ENCODE peak calls at places on chromosomes 12 and 14, in six cellular contexts. Q, L, K, W, N and H are unnamed samples.

GRCh38 chr12:54734196-54734950 is 86.2 kb upstream of the DCD start:
- DNase-seq in K (no peak), N (no peak), Q (no peak), W (no peak), L (no peak), H (no peak)

GRCh38 chr12:118850244-118850825 is 131.0 kb upstream of the SRRM4 start:
- DNase-seq in W (no peak), K (no peak), N (no peak), L (no peak), Q (no peak), H (no peak)

GRCh38 chr12:131862994-131863710 is 31.3 kb upstream of the ULK1 start:
- DNase-seq in Q (no peak), L (no peak), K (no peak), N (no peak), W (peak), H (no peak)

GRCh38 chr14:54606178-54606577 is 39.2 kb downstream of the SAMD4A start:
- DNase-seq in Q (no peak), K (no peak), L (peak), N (no peak), W (peak), H (no peak)

GRCh38 chr14:73426877-73427276 is 31.5 kb downstream of the NUMB start:
- DNase-seq in Q (no peak), L (no peak), K (no peak), N (no peak), W (peak), H (no peak)

GRCh38 chr12:124752437-124753229 is 111.0 kb downstream of the SCARB1 start:
- DNase-seq in L (no peak), W (peak), K (no peak), N (no peak), Q (no peak), H (no peak)

GRCh38 chr14:63707216-63707615 is 20.6 kb downstream of the SGPP1 start:
- DNase-seq in W (no peak), Q (no peak), N (no peak), L (no peak), K (no peak), H (no peak)

GRCh38 chr14:66284346-66284745 is 201.8 kb upstream of the CCDC196 start:
- DNase-seq in N (no peak), L (no peak), W (no peak), K (no peak), Q (no peak), H (no peak)

GRCh38 chr12:99418379-99418778 is 229.2 kb upstream of the GARIN6 start:
- DNase-seq in Q (no peak), W (no peak), L (no peak), K (no peak), N (no peak), H (no peak)

GRCh38 chr12:30026621-30027234 is 243.0 kb upstream of the TMTC1 start:
- DNase-seq in N (no peak), K (no peak), W (peak), Q (no peak), L (no peak), H (no peak)

GRCh38 chr12:94266390-94266789 is 118.0 kb downstream of the PLXNC1 start:
- DNase-seq in L (no peak), N (no peak), Q (no peak), W (peak), K (no peak), H (no peak)

GRCh38 chr12:120290541-120291312 is 976 bp downstream of the RNU4-2 start:
- DNase-seq in W (peak), L (peak), N (no peak), K (peak), Q (peak), H (peak)